ENCODE peak calls at places on chromosomes 7 and 10, in five cellular contexts. One of them, this sample, is unnamed. For H3K4me1, the result is how much of the 10 kb centered on the place peaks cover.

GRCh38 chr7:55083206-55083605 is 64.4 kb downstream of the EGFR start:
- DNase-seq in psoas muscle: no peak
- DNase-seq in heart left ventricle: no peak
- DNase-seq in tibial nerve: no peak
- DNase-seq in lower lobe of right lung: no peak
- DNase-seq in this sample: no peak

GRCh38 chr10:63217120-63217605 is 84.0 kb downstream of the NRBF2 start:
- DNase-seq in psoas muscle: no peak
- DNase-seq in heart left ventricle: no peak
- DNase-seq in tibial nerve: no peak
- DNase-seq in lower lobe of right lung: no peak
- DNase-seq in this sample: no peak

GRCh38 chr7:77696643-77697534 is 630 bp downstream of the RSBN1L start:
- DNase-seq in psoas muscle: peak
- DNase-seq in heart left ventricle: peak
- DNase-seq in tibial nerve: no peak
- DNase-seq in lower lobe of right lung: peak
- DNase-seq in this sample: peak

GRCh38 chr7:55438765-55439525 is 73.8 kb downstream of the LANCL2 start:
- DNase-seq in psoas muscle: peak
- DNase-seq in heart left ventricle: peak
- DNase-seq in tibial nerve: no peak
- DNase-seq in lower lobe of right lung: no peak
- DNase-seq in this sample: peak

GRCh38 chr7:128318696-128319095 is 25.0 kb downstream of the RBM28 start:
- DNase-seq in psoas muscle: no peak
- DNase-seq in heart left ventricle: no peak
- DNase-seq in tibial nerve: no peak
- DNase-seq in lower lobe of right lung: no peak
- DNase-seq in this sample: no peak

GRCh38 chr7:101216001-101216859 is 1.2 kb downstream of the PLOD3 start:
- DNase-seq in psoas muscle: no peak
- DNase-seq in heart left ventricle: no peak
- DNase-seq in tibial nerve: no peak
- DNase-seq in lower lobe of right lung: peak
- DNase-seq in this sample: peak

GRCh38 chr7:82567841-82568240 is 124.3 kb upstream of the CACNA2D1 start:
- DNase-seq in psoas muscle: no peak
- DNase-seq in heart left ventricle: no peak
- DNase-seq in tibial nerve: no peak
- DNase-seq in lower lobe of right lung: no peak
- DNase-seq in this sample: no peak

GRCh38 chr10:124225468-124226270 is 132.3 kb upstream of the CHST15 start:
- DNase-seq in psoas muscle: peak
- DNase-seq in heart left ventricle: no peak
- DNase-seq in tibial nerve: no peak
- DNase-seq in lower lobe of right lung: no peak
- DNase-seq in this sample: no peak

GRCh38 chr7:69476416-69476815 is 121.9 kb upstream of the AUTS2 start:
- DNase-seq in psoas muscle: no peak
- DNase-seq in heart left ventricle: no peak
- DNase-seq in tibial nerve: no peak
- DNase-seq in lower lobe of right lung: no peak
- DNase-seq in this sample: no peak

GRCh38 chr10:24618401-24618800 is 105.3 kb downstream of the ARHGAP21 start:
- DNase-seq in psoas muscle: no peak
- DNase-seq in heart left ventricle: no peak
- DNase-seq in tibial nerve: no peak
- DNase-seq in lower lobe of right lung: no peak
- DNase-seq in this sample: no peak

GRCh38 chr10:116742367-116743265 is at the start of gene HSPA12A:
- DNase-seq in psoas muscle: peak
- DNase-seq in heart left ventricle: peak
- DNase-seq in tibial nerve: peak
- DNase-seq in lower lobe of right lung: peak
- DNase-seq in this sample: peak
- H3K4me3 ChIP-seq in psoas muscle: peak
- H3K4me3 ChIP-seq in heart left ventricle: peak
- H3K4me3 ChIP-seq in tibial nerve: peak
- H3K4me3 ChIP-seq in lower lobe of right lung: peak
- H3K4me3 ChIP-seq in this sample: peak

GRCh38 chr10:102715880-102716279 is 1.4 kb downstream of the SFXN2 start:
- DNase-seq in psoas muscle: no peak
- DNase-seq in heart left ventricle: no peak
- DNase-seq in tibial nerve: no peak
- DNase-seq in lower lobe of right lung: no peak
- DNase-seq in this sample: no peak
- H3K4me1 ChIP-seq in psoas muscle: under half
- H3K4me1 ChIP-seq in heart left ventricle: under half
- H3K4me1 ChIP-seq in tibial nerve: under half
- H3K4me1 ChIP-seq in lower lobe of right lung: under half
- H3K4me1 ChIP-seq in this sample: under half

DNA sequence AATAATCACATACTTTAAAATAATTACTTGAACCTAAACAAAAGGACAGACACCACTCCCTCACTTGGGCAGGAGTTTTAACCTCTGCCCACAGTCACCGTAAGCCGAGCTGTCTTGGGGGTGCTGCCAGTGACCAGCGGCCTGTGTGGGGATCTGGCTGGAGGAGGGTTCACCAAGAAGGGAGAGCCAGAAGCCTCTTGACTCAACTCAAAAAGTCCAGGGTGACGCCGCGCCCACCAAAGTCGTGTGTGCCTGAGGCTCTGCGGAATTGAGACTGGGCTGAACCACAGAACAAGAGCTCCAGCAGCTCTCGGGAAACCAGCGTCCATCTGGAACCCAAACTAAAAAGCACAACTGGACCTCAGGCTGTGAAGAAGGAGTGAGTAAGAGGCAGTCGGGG is 35.8 kb downstream of the ZFAND2A start:
- DNase-seq in psoas muscle: peak
- DNase-seq in heart left ventricle: no peak
- DNase-seq in tibial nerve: no peak
- DNase-seq in lower lobe of right lung: peak
- DNase-seq in this sample: peak
- H3K4me3 ChIP-seq in psoas muscle: peak
- H3K4me3 ChIP-seq in heart left ventricle: peak
- H3K4me3 ChIP-seq in tibial nerve: peak
- H3K4me3 ChIP-seq in lower lobe of right lung: peak
- H3K4me3 ChIP-seq in this sample: peak

GRCh38 chr10:33117816-33118215 is 159.8 kb upstream of the ITGB1 start:
- DNase-seq in psoas muscle: no peak
- DNase-seq in heart left ventricle: no peak
- DNase-seq in tibial nerve: no peak
- DNase-seq in lower lobe of right lung: peak
- DNase-seq in this sample: no peak
- H3K4me1 ChIP-seq in psoas muscle: under half
- H3K4me1 ChIP-seq in heart left ventricle: under half
- H3K4me1 ChIP-seq in tibial nerve: under half
- H3K4me1 ChIP-seq in lower lobe of right lung: under half
- H3K4me1 ChIP-seq in this sample: under half

DNA sequence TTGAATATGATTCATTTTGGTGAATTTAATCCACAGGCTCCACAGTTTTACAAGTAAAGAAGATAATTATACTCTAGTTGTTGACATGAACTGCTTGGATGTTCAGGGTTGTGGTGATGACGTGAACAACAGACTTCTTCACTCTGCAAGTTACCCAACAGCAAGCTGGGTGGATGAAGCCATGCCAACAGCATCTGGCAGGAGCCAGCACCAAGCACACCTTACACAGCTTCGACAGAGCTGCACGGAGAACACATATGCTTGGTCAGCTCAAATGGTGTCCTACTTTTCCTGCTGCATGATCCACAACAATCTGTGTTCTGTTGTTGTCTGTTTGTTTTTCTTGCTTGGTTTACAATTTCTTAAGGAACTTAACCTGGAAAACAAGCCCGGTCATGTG is 9.8 kb downstream of the NOD1 start:
- DNase-seq in psoas muscle: no peak
- DNase-seq in heart left ventricle: peak
- DNase-seq in tibial nerve: no peak
- DNase-seq in lower lobe of right lung: no peak
- DNase-seq in this sample: peak
- H3K4me3 ChIP-seq in psoas muscle: peak
- H3K4me3 ChIP-seq in heart left ventricle: no peak
- H3K4me3 ChIP-seq in tibial nerve: no peak
- H3K4me3 ChIP-seq in lower lobe of right lung: peak
- H3K4me3 ChIP-seq in this sample: no peak